ENCODE peak calls at places on chromosome 15, in eight cellular contexts. Z is tibial artery, G is sigmoid colon, Q is AG04449, H is A549, U is fibroblast of lung, B is astrocyte of the spinal cord, C is heart left ventricle. X is an unnamed sample.

GRCh38 chr15:52822475-52822874 is 32.3 kb upstream of the ONECUT1 start:
- DNase-seq in Z (no peak), G (no peak), Q (no peak), H (no peak), U (no peak), B (no peak), C (no peak), X (no peak)

GRCh38 chr15:51375966-51376640 is 34.6 kb downstream of the GLDN start:
- DNase-seq in Z (no peak), G (no peak), Q (no peak), H (no peak), U (peak; percentile 52), B (peak; percentile 43), C (no peak), X (no peak)

GRCh38 chr15:42101861-42102260 is 7.5 kb upstream of the PLA2G4D start:
- DNase-seq in Z (no peak), G (no peak), Q (peak; percentile 19), H (no peak), U (no peak), B (peak; percentile 17), C (no peak), X (no peak)

GRCh38 chr15:91790826-91791225 is 62.7 kb upstream of the SLCO3A1 start:
- DNase-seq in Z (peak; percentile 42), G (no peak), Q (no peak), H (no peak), U (no peak), B (no peak), C (no peak), X (no peak)

GRCh38 chr15:31328999-31329639 is 2.5 kb downstream of the KLF13 start:
- DNase-seq in Z (no peak), G (peak; percentile 74), Q (no peak), H (no peak), U (no peak), B (no peak), C (no peak), X (no peak)

GRCh38 chr15:85100186-85100937 is 118.7 kb downstream of the PDE8A start:
- DNase-seq in Z (no peak), G (no peak), Q (no peak), H (no peak), U (no peak), B (no peak), C (no peak), X (no peak)

GRCh38 chr15:72271895-72272212 is 500 bp downstream of the PARP6 start:
- DNase-seq in Z (no peak), G (no peak), Q (no peak), H (peak; percentile 27), U (peak; percentile 24), B (peak; percentile 13), C (no peak), X (no peak)

GRCh38 chr15:77402740-77403379 is 17.0 kb downstream of the PEAK1 start:
- DNase-seq in Z (no peak), G (no peak), Q (no peak), H (no peak), U (peak; percentile 89), B (peak; percentile 72), C (no peak), X (no peak)

GRCh38 chr15:31390777-31391486 is 64.3 kb downstream of the KLF13 start:
- DNase-seq in Z (no peak), G (peak; percentile 62), Q (no peak), H (no peak), U (no peak), B (no peak), C (peak; percentile 21), X (no peak)

GRCh38 chr15:57685316-57685715 is 21.2 kb upstream of the POLR2M start:
- DNase-seq in Z (no peak), G (no peak), Q (no peak), H (no peak), U (no peak), B (no peak), C (no peak), X (no peak)

GRCh38 chr15:23411841-23412240 is 35.2 kb downstream of the GOLGA6L2 start:
- DNase-seq in Z (no peak), G (peak; percentile 40), Q (no peak), H (no peak), U (no peak), B (no peak), C (no peak), X (peak; percentile 26)

GRCh38 chr15:64519897-64520296 is 59.5 kb downstream of the ZNF609 start:
- DNase-seq in Z (no peak), G (no peak), Q (no peak), H (no peak), U (no peak), B (no peak), C (no peak), X (no peak)
- TF ChIP-seq CTCF in Z (no peak), G (no peak), Q (no peak), H (no peak), U (no peak), B (peak; percentile 2), C (no peak), X (peak; percentile 24)

GRCh38 chr15:25858952-25859760 is 4.0 kb downstream of the ATP10A start:
- DNase-seq in Z (no peak), G (peak; percentile 59), Q (no peak), H (no peak), U (no peak), B (no peak), C (no peak), X (no peak)
- H3K4me3 ChIP-seq in Z (peak overlapping the region; percentile 88), G (peak overlapping the region; percentile 66), Q (peak overlapping the region; percentile 20), H (no peak overlapping the region), U (no peak overlapping the region), B (no peak overlapping the region), C (no peak overlapping the region), X (no peak overlapping the region)

DNA sequence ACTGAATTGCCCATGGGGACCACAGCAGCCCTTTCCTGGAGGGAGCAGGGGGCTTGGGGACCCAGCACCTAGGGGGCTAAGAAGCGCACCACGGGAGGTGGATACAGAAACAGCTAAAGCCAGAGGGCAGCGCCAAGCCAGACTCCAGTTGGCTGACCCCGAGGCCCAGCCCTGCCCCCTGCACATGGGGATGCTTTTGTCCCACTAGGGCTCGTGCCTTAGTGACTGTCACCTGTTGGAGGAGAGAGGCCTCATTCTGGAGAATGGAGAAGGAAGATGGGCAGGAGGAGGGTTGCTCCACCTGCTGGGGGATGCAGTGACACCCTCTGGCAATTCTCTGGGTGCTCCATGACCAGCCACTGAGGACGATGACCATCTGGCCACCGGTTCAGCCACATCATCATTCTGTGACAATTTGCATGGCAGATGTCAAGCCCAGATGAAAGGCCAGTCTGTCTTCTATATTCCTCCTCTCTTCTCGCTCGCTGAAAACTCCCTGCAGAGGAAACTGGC is 167.8 kb upstream of the TLE3 start:
- DNase-seq in Z (no peak), G (no peak), Q (no peak), H (no peak), U (no peak), B (no peak), C (no peak), X (no peak)
- TF ChIP-seq CTCF in Z (no peak), G (no peak), Q (no peak), H (no peak), U (no peak), B (peak; percentile 21), C (no peak), X (peak; percentile 27)

GRCh38 chr15:32970847-32971246 is 223.7 kb downstream of the FMN1 start:
- DNase-seq in Z (no peak), G (peak; percentile 94), Q (no peak), H (no peak), U (no peak), B (no peak), C (no peak), X (no peak)
- H3K4me3 ChIP-seq in Z (no peak overlapping the region), G (no peak overlapping the region), Q (no peak overlapping the region), H (no peak overlapping the region), U (no peak overlapping the region), B (no peak overlapping the region), C (no peak overlapping the region), X (no peak overlapping the region)

GRCh38 chr15:93162560-93162959 is 73.5 kb upstream of the RGMA start:
- DNase-seq in Z (no peak), G (no peak), Q (no peak), H (no peak), U (no peak), B (no peak), C (no peak), X (no peak)
- TF ChIP-seq CTCF in Z (no peak), G (no peak), Q (no peak), H (no peak), U (no peak), B (no peak), C (no peak), X (no peak)

DNA sequence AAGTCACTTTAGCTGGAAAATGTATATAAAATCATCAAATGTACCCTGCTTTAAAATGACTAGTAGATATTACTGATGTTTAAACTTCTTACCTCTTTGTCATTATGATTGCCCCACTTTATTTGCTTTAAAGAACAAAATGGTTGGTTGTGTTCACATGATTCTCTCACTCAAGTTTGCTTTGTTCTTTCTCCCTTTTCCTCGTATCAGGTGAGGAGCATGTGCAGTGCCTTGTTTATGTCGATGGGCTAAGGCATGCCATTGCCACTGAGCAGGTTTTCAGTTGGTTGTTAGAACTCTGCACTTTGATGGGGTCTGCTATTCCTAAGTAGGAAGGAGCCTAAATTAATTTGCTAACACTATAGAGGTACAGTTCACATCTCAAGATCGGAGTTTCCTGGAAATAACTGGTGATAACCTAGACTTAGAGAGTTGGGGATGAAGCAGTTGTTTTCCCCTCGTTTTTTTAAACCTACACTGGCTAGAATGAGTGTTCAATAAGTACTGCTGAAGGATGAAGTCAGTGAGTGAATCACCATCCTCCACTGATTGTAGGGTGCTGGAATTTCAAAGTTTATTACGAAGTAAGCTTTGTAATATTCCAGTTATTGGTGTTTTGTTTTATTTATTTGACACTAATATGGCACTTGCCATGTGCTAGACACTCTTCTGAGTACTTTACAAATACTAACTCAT is 5.5 kb downstream of the MAP2K5 start:
- DNase-seq in Z (no peak), G (no peak), Q (no peak), H (no peak), U (peak; percentile 52), B (peak; percentile 35), C (no peak), X (no peak)
- H3K4me3 ChIP-seq in Z (no peak overlapping the region), G (no peak overlapping the region), Q (no peak overlapping the region), H (no peak overlapping the region), U (no peak overlapping the region), B (no peak overlapping the region), C (no peak overlapping the region), X (no peak overlapping the region)

DNA sequence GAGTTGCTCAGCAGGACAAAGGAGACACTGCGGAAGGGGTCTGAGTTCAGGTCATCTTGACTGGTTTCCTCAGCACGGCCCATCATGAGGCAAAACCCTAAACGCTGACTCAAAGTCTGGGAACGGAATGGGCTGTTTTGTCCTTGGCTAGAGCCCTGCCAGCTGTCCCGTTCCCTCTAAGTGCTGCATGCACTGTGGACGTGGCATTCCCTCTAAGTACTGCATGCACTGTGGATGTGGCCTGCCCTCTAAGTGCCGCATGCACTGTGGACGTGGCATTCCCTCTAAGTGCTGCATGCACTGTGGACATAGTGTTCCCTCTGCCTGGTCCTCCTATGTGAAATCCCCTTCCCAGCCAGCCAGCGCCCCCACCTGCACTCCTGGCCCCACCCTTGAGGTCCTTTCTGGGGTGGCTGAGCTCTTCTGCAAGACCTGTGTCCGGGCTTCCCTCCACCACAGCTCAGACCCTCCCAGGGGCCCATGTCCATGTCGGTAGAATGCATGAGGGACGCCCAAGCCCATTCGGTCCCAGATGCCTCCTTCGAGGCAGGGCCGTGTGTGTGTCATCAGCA is 36.7 kb downstream of the TM2D3 start:
- DNase-seq in Z (no peak), G (no peak), Q (no peak), H (no peak), U (no peak), B (no peak), C (no peak), X (no peak)
- TF ChIP-seq CTCF in Z (no peak), G (no peak), Q (no peak), H (no peak), U (no peak), B (no peak), C (no peak), X (no peak)